ENCODE peak calls at places on chromosome 1, in five cellular contexts. P is body of pancreas; C is activated gamma-delta T cell treated with anti-CD3 and anti-CD28 coated beads, Interleukin-2, amount 50 U/mL, for 16 hours; X is NCI-H1436 treated with DMSO at 0.1 percent for 48 hours; G is GM04504. Q is an unnamed sample.

GRCh38 chr1:14476170-14476955 is 122.1 kb upstream of the KAZN start:
- DNase-seq in P (no peak), C (no peak), G (peak), X (no peak), Q (no peak)

GRCh38 chr1:14925336-14926136 is 228.0 kb upstream of the TMEM51 start:
- DNase-seq in P (no peak), X (no peak), C (no peak), G (no peak), Q (no peak)

GRCh38 chr1:1236945-1237873 is 5.2 kb downstream of the B3GALT6 start:
- DNase-seq in C (no peak), G (no peak), X (no peak), P (no peak), Q (peak)

GRCh38 chr1:45016767-45017166 is 4.7 kb downstream of the UROD start:
- DNase-seq in G (no peak), P (no peak), X (no peak), C (no peak), Q (no peak)

GRCh38 chr1:23558872-23559135 is 497 bp downstream of the ID3 start:
- DNase-seq in P (no peak), X (no peak), C (no peak), G (no peak), Q (no peak)

GRCh38 chr1:20342294-20343148 is 51.8 kb downstream of the VWA5B1 start:
- DNase-seq in G (no peak), X (no peak), C (no peak), P (no peak), Q (no peak)

GRCh38 chr1:38958967-38959366 is 17.3 kb upstream of the RHBDL2 start:
- DNase-seq in G (no peak), P (no peak), C (no peak), X (no peak), Q (no peak)

GRCh38 chr1:103496014-103496635 is 29.4 kb upstream of the RNPC3 start:
- DNase-seq in C (no peak), P (no peak), G (no peak), X (no peak), Q (peak)

GRCh38 chr1:225849905-225850304 is 32.3 kb downstream of the TMEM63A start:
- DNase-seq in X (no peak), C (peak), G (no peak), P (no peak), Q (no peak)

GRCh38 chr1:47872871-47873270 is 124.3 kb downstream of the TRABD2B start:
- DNase-seq in C (no peak), P (no peak), G (no peak), X (no peak), Q (no peak)

GRCh38 chr1:88175120-88175630 is 508.9 kb upstream of the PKN2 start:
- DNase-seq in X (no peak), C (no peak), P (peak), G (no peak), Q (no peak)

Q was measured in LNCaP clone FGC.